ENCODE peak calls at places on chromosomes 1 and 21, in six cellular contexts. J is naive thymus-derived CD4-positive, alpha-beta T cell; H is breast epithelium; P is IMR-90; O is heart left ventricle; M is right cardiac atrium. V is an unnamed sample.
A peak's percentile ranks its signal among the peaks of the same experiment; 100 is the strongest.

GRCh38 chr1:79391896-79392295 is 385.4 kb upstream of the ADGRL4 start:
- DNase-seq in J (no peak), H (no peak), P (peak; percentile 18), O (no peak), M (no peak), V (no peak)

GRCh38 chr1:160826546-160826945 is 30.6 kb downstream of the LY9 start:
- DNase-seq in J (no peak), H (no peak), P (no peak), O (no peak), M (no peak), V (no peak)

GRCh38 chr1:234656070-234656875 is 46.3 kb upstream of the IRF2BP2 start:
- DNase-seq in J (no peak), H (no peak), P (peak; percentile 6), O (no peak), M (no peak), V (no peak)

GRCh38 chr1:160631983-160632625 is 14.7 kb downstream of the SLAMF1 start:
- DNase-seq in J (no peak), H (no peak), P (no peak), O (no peak), M (no peak), V (no peak)

GRCh38 chr21:25552856-25553255 is 54.4 kb downstream of the MRPL39 start:
- DNase-seq in J (no peak), H (no peak), P (no peak), O (no peak), M (no peak), V (no peak)

GRCh38 chr1:235675152-235675890 is 25.7 kb upstream of the GNG4 start:
- DNase-seq in J (no peak), H (no peak), P (peak; percentile 18), O (no peak), M (no peak), V (no peak)

GRCh38 chr1:155531624-155532023 is 31.0 kb downstream of the ASH1L start:
- DNase-seq in J (no peak), H (no peak), P (peak; percentile 36), O (no peak), M (no peak), V (no peak)

GRCh38 chr21:33488936-33489335 is 2.6 kb downstream of the DNAJC28 start:
- DNase-seq in J (no peak), H (no peak), P (no peak), O (no peak), M (no peak), V (no peak)

GRCh38 chr1:93638981-93639380 is 42.7 kb downstream of the BCAR3 start:
- DNase-seq in J (no peak), H (peak; percentile 59), P (no peak), O (no peak), M (no peak), V (no peak)

GRCh38 chr1:224763126-224763764 is 147.1 kb downstream of the CNIH3 start:
- DNase-seq in J (no peak), H (no peak), P (no peak), O (no peak), M (peak; percentile 22), V (no peak)

GRCh38 chr21:45972716-45973474 is 8.7 kb upstream of the COL6A1 start:
- DNase-seq in J (no peak), H (peak; percentile 51), P (peak; percentile 92), O (peak; percentile 92), M (peak; percentile 92), V (no peak)

DNA sequence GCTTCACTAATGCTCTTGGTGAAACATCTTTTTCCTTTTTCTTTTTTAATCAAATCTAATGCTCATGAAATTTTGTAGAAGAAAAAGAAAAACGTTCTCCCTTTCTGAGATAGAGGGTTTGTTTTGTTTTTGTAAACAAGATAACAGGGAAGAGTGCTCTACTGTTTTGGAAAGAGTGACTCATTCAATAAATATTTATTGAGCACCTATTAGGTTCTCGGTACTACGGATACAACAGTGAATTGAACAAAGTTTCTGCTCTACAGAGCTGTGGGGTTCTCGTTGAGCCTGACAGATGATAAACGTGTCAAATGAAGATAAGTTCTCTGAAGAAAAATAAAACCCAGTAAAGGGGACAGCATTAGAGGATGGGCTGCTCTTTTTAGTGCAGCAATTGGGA is 7.0 kb downstream of the PGM1 start:
- DNase-seq in J (no peak), H (no peak), P (no peak), O (no peak), M (no peak), V (no peak)
- H3K4me3 ChIP-seq in J (no peak overlapping the region), H (no peak overlapping the region), P (no peak overlapping the region), O (no peak overlapping the region), M (no peak overlapping the region), V (no peak overlapping the region)

GRCh38 chr1:229137274-229137673 is 133.6 kb upstream of the RAB4A start:
- DNase-seq in J (no peak), H (no peak), P (no peak), O (no peak), M (no peak), V (no peak)
- H3K9me3 ChIP-seq in J (no peaks in the 10 kb centered on the region), H (peaks cover 6% of the 10 kb centered on the region), P (peaks cover 7% of the 10 kb centered on the region), O (no peaks in the 10 kb centered on the region), M (no peaks in the 10 kb centered on the region), V (no peaks in the 10 kb centered on the region)

DNA sequence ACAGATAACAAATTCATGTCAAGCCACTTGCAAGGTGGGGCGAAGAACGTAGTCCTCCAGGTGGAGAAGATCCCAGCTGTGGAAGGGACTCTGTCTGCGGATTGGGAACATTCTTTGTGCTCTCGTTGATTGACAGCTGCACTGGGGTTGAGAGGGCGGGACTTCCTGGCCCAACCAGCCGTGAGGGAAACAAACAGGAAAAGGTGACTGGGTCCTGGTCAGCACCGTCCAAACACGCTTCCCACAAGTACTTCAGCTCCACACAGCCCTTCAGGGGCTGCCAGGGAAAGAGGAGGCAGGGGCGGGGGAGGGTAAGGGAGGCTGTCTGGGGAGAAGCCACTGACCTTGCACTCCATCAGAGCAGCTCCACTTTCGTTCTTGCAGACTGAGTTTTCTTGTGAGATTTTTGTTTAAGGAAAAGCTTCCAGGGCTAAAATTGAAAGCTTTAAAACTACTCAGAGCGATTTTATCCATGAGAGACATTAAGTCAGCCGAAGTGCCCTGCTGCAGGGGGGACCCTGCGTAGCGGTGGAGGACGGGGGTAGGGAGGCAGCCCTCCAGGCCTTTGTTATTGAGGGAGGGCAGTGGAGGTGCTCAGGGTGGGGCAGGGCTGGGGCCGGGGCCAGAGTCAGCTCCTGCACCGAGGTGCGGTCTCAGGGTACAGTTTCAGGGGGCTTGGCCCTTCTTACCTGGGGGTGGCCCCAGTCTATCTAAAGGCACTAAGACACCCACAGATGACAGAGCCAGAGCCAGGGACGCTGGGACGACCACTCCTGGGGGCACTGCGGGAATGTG is 21.6 kb upstream of the STUM start:
- DNase-seq in J (no peak), H (no peak), P (peak; percentile 9), O (peak; percentile 36), M (peak; percentile 50), V (no peak)
- H3K4me3 ChIP-seq in J (no peak overlapping the region), H (no peak overlapping the region), P (peak overlapping the region; percentile 23), O (no peak overlapping the region), M (no peak overlapping the region), V (no peak overlapping the region)

DNA sequence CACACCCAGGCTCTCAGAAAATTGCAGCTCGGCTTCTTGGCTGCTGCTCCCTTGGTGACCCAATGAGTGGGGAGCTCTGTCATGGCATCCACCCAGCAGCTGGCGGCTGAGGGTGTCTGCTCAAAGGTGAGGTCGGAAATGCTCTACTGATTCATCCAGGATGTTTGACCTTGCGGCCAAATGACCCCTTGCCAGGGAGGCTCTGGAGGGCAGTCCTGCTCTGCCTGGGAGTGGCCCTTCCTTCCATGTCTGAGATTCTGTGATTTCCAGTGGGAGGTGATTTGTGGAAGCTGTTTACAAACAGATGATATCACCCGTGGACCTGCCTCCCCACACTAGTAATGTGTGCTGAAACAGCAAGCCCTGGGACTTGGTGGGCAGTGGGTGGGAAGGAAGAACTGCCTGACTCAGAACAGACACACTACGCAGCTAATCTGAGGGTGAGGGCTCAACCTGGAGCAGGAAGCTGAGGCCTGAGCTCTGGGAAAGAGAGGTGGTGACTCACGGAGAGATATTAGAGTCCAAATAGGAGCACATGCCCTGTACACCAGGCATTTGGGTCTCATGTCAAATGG is 3.0 kb downstream of the CRCT1 start:
- DNase-seq in J (no peak), H (no peak), P (no peak), O (no peak), M (peak; percentile 19), V (peak; percentile 68)
- H3K9me3 ChIP-seq in J (no peaks in the 10 kb centered on the region), H (no peaks in the 10 kb centered on the region), P (no peaks in the 10 kb centered on the region), O (no peaks in the 10 kb centered on the region), M (no peaks in the 10 kb centered on the region), V (no peaks in the 10 kb centered on the region)

GRCh38 chr21:14584357-14585095 is 38.4 kb upstream of the SAMSN1 start:
- DNase-seq in J (no peak), H (no peak), P (no peak), O (no peak), M (no peak), V (no peak)
- H3K4me3 ChIP-seq in J (no peak overlapping the region), H (no peak overlapping the region), P (no peak overlapping the region), O (no peak overlapping the region), M (no peak overlapping the region), V (no peak overlapping the region)

GRCh38 chr1:243234978-243235657 is 20.0 kb downstream of the CEP170 start:
- DNase-seq in J (no peak), H (no peak), P (peak; percentile 79), O (no peak), M (no peak), V (no peak)

GRCh38 chr1:243230914-243231313 is 24.2 kb downstream of the CEP170 start:
- DNase-seq in J (peak; percentile 16), H (no peak), P (peak; percentile 44), O (no peak), M (no peak), V (no peak)

GRCh38 chr1:243236604-243237252 is 18.4 kb downstream of the CEP170 start:
- DNase-seq in J (no peak), H (no peak), P (no peak), O (no peak), M (no peak), V (no peak)

GRCh38 chr1:243229526-243229925 is 25.6 kb downstream of the CEP170 start:
- DNase-seq in J (no peak), H (no peak), P (no peak), O (no peak), M (no peak), V (no peak)

DNA sequence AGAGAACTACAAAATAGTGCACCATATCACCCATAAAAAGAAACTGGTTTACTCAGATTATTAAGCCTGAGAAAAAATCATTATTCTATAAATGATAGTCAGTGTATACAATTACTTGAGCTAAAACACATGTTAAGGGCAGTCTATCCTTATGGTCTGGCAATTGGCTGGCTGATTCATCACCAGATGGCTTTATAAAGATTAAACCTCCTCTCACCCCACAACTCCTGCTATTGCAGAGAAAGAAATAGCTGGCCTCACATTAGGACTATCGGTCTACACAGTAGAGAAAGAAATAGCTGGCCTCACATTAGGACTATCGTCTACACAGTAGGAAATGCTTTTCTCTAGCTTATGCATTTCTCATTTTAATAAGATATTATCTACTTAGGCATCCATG is 21.2 kb downstream of the CEP170 start:
- DNase-seq in J (no peak), H (no peak), P (peak; percentile 94), O (no peak), M (no peak), V (no peak)
- H3K9me3 ChIP-seq in J (no peaks in the 10 kb centered on the region), H (peaks cover 21% of the 10 kb centered on the region), P (peaks cover 17% of the 10 kb centered on the region), O (peaks cover 27% of the 10 kb centered on the region), M (no peaks in the 10 kb centered on the region), V (no peaks in the 10 kb centered on the region)

GRCh38 chr1:230976825-230977747 is 1.6 kb downstream of the TTC13 start:
- DNase-seq in J (peak; percentile 65), H (no peak), P (no peak), O (no peak), M (no peak), V (peak; percentile 41)
- H3K4me3 ChIP-seq in J (peak overlapping the region; percentile 67), H (peak overlapping the region; percentile 87), P (no peak overlapping the region), O (peak overlapping the region; percentile 69), M (peak overlapping the region; percentile 84), V (peak overlapping the region; percentile 96)

GRCh38 chr21:29311802-29312201 is 13.1 kb downstream of the BACH1 start:
- DNase-seq in J (no peak), H (no peak), P (no peak), O (no peak), M (no peak), V (no peak)
- H3K9me3 ChIP-seq in J (no peaks in the 10 kb centered on the region), H (no peaks in the 10 kb centered on the region), P (no peaks in the 10 kb centered on the region), O (no peaks in the 10 kb centered on the region), M (no peaks in the 10 kb centered on the region), V (no peaks in the 10 kb centered on the region)

GRCh38 chr1:206684003-206684402 is 702 bp upstream of the MAPKAPK2 start:
- DNase-seq in J (no peak), H (no peak), P (no peak), O (no peak), M (no peak), V (no peak)
- H3K4me3 ChIP-seq in J (peak overlapping the region; percentile 66), H (peak overlapping the region; percentile 75), P (peak overlapping the region; percentile 96), O (peak overlapping the region; percentile 72), M (peak overlapping the region; percentile 96), V (no peak overlapping the region)

V was measured in small intestine.